ENCODE peak calls at places on chromosomes 12 and 14, in five cellular contexts. One of them, this sample, is unnamed.

GRCh38 chr12:32679910-32680217 is 763 bp downstream of the DNM1L start:
- DNase-seq in fibroblast of lung: no peak
- DNase-seq in prostate gland: no peak
- DNase-seq in GM12878: no peak
- DNase-seq in thoracic aorta: no peak
- DNase-seq in this sample: no peak

GRCh38 chr12:23911574-23911973 is 37.9 kb downstream of the SOX5 start:
- DNase-seq in fibroblast of lung: no peak
- DNase-seq in prostate gland: no peak
- DNase-seq in GM12878: no peak
- DNase-seq in thoracic aorta: no peak
- DNase-seq in this sample: no peak

GRCh38 chr12:104480826-104481457 is 24.2 kb downstream of the CHST11 start:
- DNase-seq in fibroblast of lung: peak; percentile 92
- DNase-seq in prostate gland: no peak
- DNase-seq in GM12878: no peak
- DNase-seq in thoracic aorta: no peak
- DNase-seq in this sample: peak; percentile 89

GRCh38 chr12:24810378-24810777 is 138.5 kb downstream of the BCAT1 start:
- DNase-seq in fibroblast of lung: no peak
- DNase-seq in prostate gland: no peak
- DNase-seq in GM12878: no peak
- DNase-seq in thoracic aorta: no peak
- DNase-seq in this sample: no peak

GRCh38 chr14:75257241-75257640 is 21.4 kb upstream of the FOS start:
- DNase-seq in fibroblast of lung: peak; percentile 28
- DNase-seq in prostate gland: no peak
- DNase-seq in GM12878: no peak
- DNase-seq in thoracic aorta: no peak
- DNase-seq in this sample: no peak

GRCh38 chr14:22929104-22929847 is at the start of gene PRMT5:
- DNase-seq in fibroblast of lung: peak; percentile 99
- DNase-seq in prostate gland: peak; percentile 99
- DNase-seq in GM12878: peak; percentile 100
- DNase-seq in thoracic aorta: peak; percentile 98
- DNase-seq in this sample: peak; percentile 100

GRCh38 chr12:53616950-53617349 is 9.2 kb downstream of the ATF7 start:
- DNase-seq in fibroblast of lung: no peak
- DNase-seq in prostate gland: no peak
- DNase-seq in GM12878: no peak
- DNase-seq in thoracic aorta: no peak
- DNase-seq in this sample: no peak

GRCh38 chr14:81537193-81537592 is 3.5 kb upstream of the SEL1L start:
- DNase-seq in fibroblast of lung: no peak
- DNase-seq in prostate gland: no peak
- DNase-seq in GM12878: no peak
- DNase-seq in thoracic aorta: no peak
- DNase-seq in this sample: no peak

GRCh38 chr12:124696689-124697476 is 129.5 kb upstream of the NCOR2 start:
- DNase-seq in fibroblast of lung: no peak
- DNase-seq in prostate gland: no peak
- DNase-seq in GM12878: no peak
- DNase-seq in thoracic aorta: no peak
- DNase-seq in this sample: no peak

GRCh38 chr12:7108928-7109920 is at the start of gene C1RL:
- DNase-seq in fibroblast of lung: peak; percentile 76
- DNase-seq in prostate gland: peak; percentile 82
- DNase-seq in GM12878: no peak
- DNase-seq in thoracic aorta: peak; percentile 82
- DNase-seq in this sample: peak; percentile 82

GRCh38 chr14:71408362-71409035 is 501.2 kb downstream of the PCNX1 start:
- DNase-seq in fibroblast of lung: peak; percentile 40
- DNase-seq in prostate gland: no peak
- DNase-seq in GM12878: no peak
- DNase-seq in thoracic aorta: no peak
- DNase-seq in this sample: no peak

GRCh38 chr12:93322784-93323183 is 54.9 kb upstream of the NUDT4 start:
- DNase-seq in fibroblast of lung: peak; percentile 75
- DNase-seq in prostate gland: no peak
- DNase-seq in GM12878: no peak
- DNase-seq in thoracic aorta: no peak
- DNase-seq in this sample: peak; percentile 22

GRCh38 chr12:12714276-12715001 is 2.7 kb upstream of the CDKN1B start:
- DNase-seq in fibroblast of lung: peak; percentile 54
- DNase-seq in prostate gland: peak; percentile 59
- DNase-seq in GM12878: no peak
- DNase-seq in thoracic aorta: no peak
- DNase-seq in this sample: peak; percentile 38

GRCh38 chr12:84508325-84508861 is 404.2 kb downstream of the SLC6A15 start:
- DNase-seq in fibroblast of lung: peak; percentile 83
- DNase-seq in prostate gland: no peak
- DNase-seq in GM12878: no peak
- DNase-seq in thoracic aorta: no peak
- DNase-seq in this sample: peak; percentile 80

GRCh38 chr12:19130224-19131019 is 889 bp downstream of the PLEKHA5 start:
- DNase-seq in fibroblast of lung: peak; percentile 37
- DNase-seq in prostate gland: peak; percentile 35
- DNase-seq in GM12878: no peak
- DNase-seq in thoracic aorta: no peak
- DNase-seq in this sample: peak; percentile 45

GRCh38 chr14:73743431-73743931 is 29.3 kb upstream of the PNMA1 start:
- DNase-seq in fibroblast of lung: no peak
- DNase-seq in prostate gland: no peak
- DNase-seq in GM12878: no peak
- DNase-seq in thoracic aorta: no peak
- DNase-seq in this sample: no peak

GRCh38 chr14:63676615-63677014 is 34.9 kb upstream of the WDR89 start:
- DNase-seq in fibroblast of lung: no peak
- DNase-seq in prostate gland: peak; percentile 64
- DNase-seq in GM12878: no peak
- DNase-seq in thoracic aorta: no peak
- DNase-seq in this sample: no peak

GRCh38 chr14:60250318-60251035 is 1.5 kb downstream of the PPM1A start:
- DNase-seq in fibroblast of lung: peak; percentile 40
- DNase-seq in prostate gland: no peak
- DNase-seq in GM12878: no peak
- DNase-seq in thoracic aorta: no peak
- DNase-seq in this sample: peak; percentile 38

GRCh38 chr12:124640096-124640495 is 72.7 kb upstream of the NCOR2 start:
- DNase-seq in fibroblast of lung: peak; percentile 73
- DNase-seq in prostate gland: no peak
- DNase-seq in GM12878: no peak
- DNase-seq in thoracic aorta: no peak
- DNase-seq in this sample: peak; percentile 45

GRCh38 chr12:57236224-57236924 is 6.9 kb downstream of the SHMT2 start:
- DNase-seq in fibroblast of lung: no peak
- DNase-seq in prostate gland: no peak
- DNase-seq in GM12878: no peak
- DNase-seq in thoracic aorta: no peak
- DNase-seq in this sample: no peak

GRCh38 chr12:47438175-47438574 is 267.7 kb downstream of the RPAP3 start:
- DNase-seq in fibroblast of lung: no peak
- DNase-seq in prostate gland: no peak
- DNase-seq in GM12878: no peak
- DNase-seq in thoracic aorta: no peak
- DNase-seq in this sample: no peak

GRCh38 chr12:67442347-67442841 is 173.2 kb downstream of the CAND1 start:
- DNase-seq in fibroblast of lung: no peak
- DNase-seq in prostate gland: no peak
- DNase-seq in GM12878: no peak
- DNase-seq in thoracic aorta: no peak
- DNase-seq in this sample: no peak

GRCh38 chr14:94761348-94761998 is 8.4 kb downstream of the GSC start:
- DNase-seq in fibroblast of lung: no peak
- DNase-seq in prostate gland: no peak
- DNase-seq in GM12878: no peak
- DNase-seq in thoracic aorta: no peak
- DNase-seq in this sample: no peak

GRCh38 chr12:116087962-116088361 is 189.5 kb downstream of the MED13L start:
- DNase-seq in fibroblast of lung: no peak
- DNase-seq in prostate gland: no peak
- DNase-seq in GM12878: no peak
- DNase-seq in thoracic aorta: no peak
- DNase-seq in this sample: no peak

GRCh38 chr12:77795699-77796098 is 35.0 kb upstream of the NAV3 start:
- DNase-seq in fibroblast of lung: peak; percentile 45
- DNase-seq in prostate gland: no peak
- DNase-seq in GM12878: no peak
- DNase-seq in thoracic aorta: no peak
- DNase-seq in this sample: peak; percentile 47

GRCh38 chr12:11970155-11970520 is 100.6 kb upstream of the BCL2L14 start:
- DNase-seq in fibroblast of lung: no peak
- DNase-seq in prostate gland: no peak
- DNase-seq in GM12878: no peak
- DNase-seq in thoracic aorta: no peak
- DNase-seq in this sample: no peak

GRCh38 chr14:95057147-95057546 is 100.2 kb downstream of the DICER1 start:
- DNase-seq in fibroblast of lung: no peak
- DNase-seq in prostate gland: no peak
- DNase-seq in GM12878: no peak
- DNase-seq in thoracic aorta: no peak
- DNase-seq in this sample: no peak

GRCh38 chr14:105149146-105149781 is 19.3 kb downstream of the JAG2 start:
- DNase-seq in fibroblast of lung: no peak
- DNase-seq in prostate gland: no peak
- DNase-seq in GM12878: no peak
- DNase-seq in thoracic aorta: no peak
- DNase-seq in this sample: no peak

GRCh38 chr12:107992870-107993451 is 136.1 kb upstream of the WSCD2 start:
- DNase-seq in fibroblast of lung: peak; percentile 15
- DNase-seq in prostate gland: no peak
- DNase-seq in GM12878: peak; percentile 2
- DNase-seq in thoracic aorta: no peak
- DNase-seq in this sample: peak; percentile 2

GRCh38 chr14:69505338-69506240 is 21.1 kb downstream of the PLEKHD1 start:
- DNase-seq in fibroblast of lung: no peak
- DNase-seq in prostate gland: no peak
- DNase-seq in GM12878: no peak
- DNase-seq in thoracic aorta: no peak
- DNase-seq in this sample: no peak

GRCh38 chr14:69376439-69376838 is 21.7 kb downstream of the ERH start:
- DNase-seq in fibroblast of lung: peak; percentile 22
- DNase-seq in prostate gland: no peak
- DNase-seq in GM12878: no peak
- DNase-seq in thoracic aorta: no peak
- DNase-seq in this sample: peak; percentile 14

GRCh38 chr12:106149096-106149784 is 10.5 kb upstream of the NUAK1 start:
- DNase-seq in fibroblast of lung: no peak
- DNase-seq in prostate gland: peak; percentile 39
- DNase-seq in GM12878: no peak
- DNase-seq in thoracic aorta: no peak
- DNase-seq in this sample: peak; percentile 40

GRCh38 chr12:128381537-128381936 is 114.6 kb downstream of the TMEM132C start:
- DNase-seq in fibroblast of lung: no peak
- DNase-seq in prostate gland: no peak
- DNase-seq in GM12878: no peak
- DNase-seq in thoracic aorta: no peak
- DNase-seq in this sample: no peak
- TF ChIP-seq CTCF in fibroblast of lung: no peak
- TF ChIP-seq CTCF in prostate gland: no peak
- TF ChIP-seq CTCF in GM12878: no peak
- TF ChIP-seq CTCF in thoracic aorta: no peak
- TF ChIP-seq CTCF in this sample: no peak

GRCh38 chr14:34794941-34795340 is 80.2 kb downstream of the BAZ1A start:
- DNase-seq in fibroblast of lung: peak; percentile 2
- DNase-seq in prostate gland: no peak
- DNase-seq in GM12878: no peak
- DNase-seq in thoracic aorta: no peak
- DNase-seq in this sample: no peak
- H3K4me3 ChIP-seq in fibroblast of lung: no peak overlapping the region
- H3K4me3 ChIP-seq in prostate gland: no peak overlapping the region
- H3K4me3 ChIP-seq in GM12878: no peak overlapping the region
- H3K4me3 ChIP-seq in thoracic aorta: no peak overlapping the region
- H3K4me3 ChIP-seq in this sample: no peak overlapping the region

DNA sequence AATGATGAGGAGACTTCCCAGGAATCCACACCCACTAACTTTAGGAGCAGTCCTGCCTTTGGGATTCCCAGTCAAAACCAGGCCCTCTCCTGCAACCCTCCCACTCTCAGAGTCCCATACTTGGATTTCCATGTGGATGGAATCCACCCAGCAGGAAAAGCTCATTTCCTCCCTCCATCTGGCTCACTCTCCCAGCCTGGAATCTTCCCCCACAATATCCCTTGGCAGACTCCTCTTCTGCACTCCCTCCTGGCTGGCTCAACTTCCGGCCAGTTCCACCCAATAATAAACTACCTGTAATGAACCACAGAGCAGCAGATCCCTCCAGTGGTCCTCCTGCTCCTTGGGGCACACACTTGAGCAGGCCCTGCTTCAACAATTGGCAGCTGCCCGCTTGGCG is 102.8 kb upstream of the EGLN3 start:
- DNase-seq in fibroblast of lung: peak; percentile 80
- DNase-seq in prostate gland: no peak
- DNase-seq in GM12878: no peak
- DNase-seq in thoracic aorta: no peak
- DNase-seq in this sample: no peak
- TF ChIP-seq CTCF in fibroblast of lung: no peak
- TF ChIP-seq CTCF in prostate gland: no peak
- TF ChIP-seq CTCF in GM12878: no peak
- TF ChIP-seq CTCF in thoracic aorta: no peak
- TF ChIP-seq CTCF in this sample: no peak

GRCh38 chr12:15788266-15789214 is 648 bp downstream of the EPS8 start:
- DNase-seq in fibroblast of lung: peak; percentile 61
- DNase-seq in prostate gland: peak; percentile 42
- DNase-seq in GM12878: peak; percentile 28
- DNase-seq in thoracic aorta: no peak
- DNase-seq in this sample: peak; percentile 63
- H3K4me3 ChIP-seq in fibroblast of lung: peak overlapping the region; percentile 91
- H3K4me3 ChIP-seq in prostate gland: peak overlapping the region; percentile 72
- H3K4me3 ChIP-seq in GM12878: peak overlapping the region; percentile 79
- H3K4me3 ChIP-seq in thoracic aorta: peak overlapping the region; percentile 90
- H3K4me3 ChIP-seq in this sample: peak overlapping the region; percentile 92

GRCh38 chr12:48924617-48925217 is 575 bp downstream of the FKBP11 start:
- DNase-seq in fibroblast of lung: peak; percentile 52
- DNase-seq in prostate gland: peak; percentile 51
- DNase-seq in GM12878: peak; percentile 40
- DNase-seq in thoracic aorta: no peak
- DNase-seq in this sample: peak; percentile 51
- TF ChIP-seq CTCF in fibroblast of lung: peak; percentile 32
- TF ChIP-seq CTCF in prostate gland: no peak
- TF ChIP-seq CTCF in GM12878: peak; percentile 95
- TF ChIP-seq CTCF in thoracic aorta: peak; percentile 44
- TF ChIP-seq CTCF in this sample: peak; percentile 68

DNA sequence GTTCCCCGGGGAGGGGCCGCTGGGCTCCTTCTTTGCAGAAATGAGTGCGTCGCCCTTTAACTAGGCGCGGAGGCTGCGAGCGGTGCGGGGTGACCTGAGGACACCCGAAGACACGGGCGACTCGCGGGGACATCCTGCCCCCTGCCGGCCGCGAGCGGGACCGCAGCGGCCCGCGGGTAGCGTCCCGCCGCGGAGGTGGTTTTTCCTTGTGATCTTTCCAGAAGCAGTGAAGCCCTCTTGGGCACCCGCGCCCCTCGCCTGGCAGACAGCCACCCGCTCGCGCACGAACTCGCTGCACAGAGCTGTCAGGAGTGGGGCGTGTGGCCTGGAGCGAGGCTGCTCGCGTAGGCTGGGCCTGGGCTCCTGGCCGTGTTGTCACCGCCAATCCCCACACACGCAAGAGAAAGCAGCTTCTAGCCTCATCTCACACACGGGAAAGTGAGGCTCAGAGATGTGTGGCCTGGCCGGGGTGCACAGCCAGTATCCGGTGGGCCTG is 67.2 kb downstream of the DIO3 start:
- DNase-seq in fibroblast of lung: peak; percentile 54
- DNase-seq in prostate gland: peak; percentile 53
- DNase-seq in GM12878: no peak
- DNase-seq in thoracic aorta: no peak
- DNase-seq in this sample: peak; percentile 65
- H3K4me3 ChIP-seq in fibroblast of lung: no peak overlapping the region
- H3K4me3 ChIP-seq in prostate gland: no peak overlapping the region
- H3K4me3 ChIP-seq in GM12878: no peak overlapping the region
- H3K4me3 ChIP-seq in thoracic aorta: peak overlapping the region; percentile 59
- H3K4me3 ChIP-seq in this sample: no peak overlapping the region

This sample was measured in astrocyte of the spinal cord.